ENCODE peak calls at places on chromosomes 3 and 15, in nine cellular contexts. One of them, this sample, is unnamed.

GRCh38 chr3:160921020-160921635 is 165.1 kb downstream of the PPM1L start:
- DNase-seq in pancreas: no peak
- DNase-seq in psoas muscle: peak; percentile 14
- DNase-seq in cardiac muscle cell: peak; percentile 64
- DNase-seq in mammary epithelial cell: peak; percentile 8
- DNase-seq in SJSA1: peak; percentile 44
- DNase-seq in suprapubic skin: no peak
- DNase-seq in neuronal stem cell: no peak
- DNase-seq in upper lobe of right lung: no peak
- DNase-seq in this sample: peak; percentile 27

GRCh38 chr3:45010718-45011355 is 15.3 kb upstream of the CLEC3B start:
- DNase-seq in pancreas: no peak
- DNase-seq in upper lobe of right lung: no peak
- DNase-seq in SJSA1: peak; percentile 90
- DNase-seq in suprapubic skin: no peak
- DNase-seq in neuronal stem cell: no peak
- DNase-seq in cardiac muscle cell: peak; percentile 57
- DNase-seq in psoas muscle: no peak
- DNase-seq in mammary epithelial cell: peak; percentile 77
- DNase-seq in this sample: no peak

GRCh38 chr15:88613074-88613944 is 7.8 kb upstream of the AEN start:
- DNase-seq in SJSA1: no peak
- DNase-seq in psoas muscle: no peak
- DNase-seq in cardiac muscle cell: peak; percentile 45
- DNase-seq in neuronal stem cell: no peak
- DNase-seq in pancreas: no peak
- DNase-seq in suprapubic skin: no peak
- DNase-seq in upper lobe of right lung: no peak
- DNase-seq in mammary epithelial cell: no peak
- DNase-seq in this sample: no peak

GRCh38 chr3:52154135-52155094 is at the start of gene POC1A:
- DNase-seq in pancreas: peak; percentile 97
- DNase-seq in cardiac muscle cell: peak; percentile 99
- DNase-seq in SJSA1: peak; percentile 95
- DNase-seq in upper lobe of right lung: peak; percentile 97
- DNase-seq in psoas muscle: peak; percentile 96
- DNase-seq in neuronal stem cell: peak; percentile 91
- DNase-seq in mammary epithelial cell: peak; percentile 97
- DNase-seq in suprapubic skin: peak; percentile 99
- DNase-seq in this sample: peak; percentile 97

GRCh38 chr3:128334086-128334650 is 132.5 kb downstream of the DNAJB8 start:
- DNase-seq in upper lobe of right lung: peak; percentile 33
- DNase-seq in SJSA1: no peak
- DNase-seq in suprapubic skin: no peak
- DNase-seq in cardiac muscle cell: no peak
- DNase-seq in psoas muscle: no peak
- DNase-seq in pancreas: no peak
- DNase-seq in neuronal stem cell: no peak
- DNase-seq in mammary epithelial cell: no peak
- DNase-seq in this sample: no peak

GRCh38 chr3:73511555-73511954 is 113.2 kb downstream of the PDZRN3 start:
- DNase-seq in suprapubic skin: no peak
- DNase-seq in mammary epithelial cell: no peak
- DNase-seq in cardiac muscle cell: no peak
- DNase-seq in neuronal stem cell: no peak
- DNase-seq in SJSA1: no peak
- DNase-seq in psoas muscle: no peak
- DNase-seq in pancreas: no peak
- DNase-seq in upper lobe of right lung: no peak
- DNase-seq in this sample: no peak

GRCh38 chr3:142614059-142614626 is 17.9 kb downstream of the PLS1 start:
- DNase-seq in suprapubic skin: no peak
- DNase-seq in pancreas: no peak
- DNase-seq in psoas muscle: no peak
- DNase-seq in upper lobe of right lung: no peak
- DNase-seq in cardiac muscle cell: no peak
- DNase-seq in mammary epithelial cell: no peak
- DNase-seq in SJSA1: no peak
- DNase-seq in neuronal stem cell: no peak
- DNase-seq in this sample: no peak

GRCh38 chr15:85168642-85169173 is 187.1 kb downstream of the PDE8A start:
- DNase-seq in neuronal stem cell: peak; percentile 18
- DNase-seq in SJSA1: no peak
- DNase-seq in mammary epithelial cell: peak; percentile 71
- DNase-seq in cardiac muscle cell: peak; percentile 21
- DNase-seq in upper lobe of right lung: peak; percentile 83
- DNase-seq in psoas muscle: no peak
- DNase-seq in pancreas: peak; percentile 64
- DNase-seq in suprapubic skin: no peak
- DNase-seq in this sample: no peak

GRCh38 chr15:50876989-50877360 is 31.5 kb upstream of the AP4E1 start:
- DNase-seq in pancreas: peak; percentile 47
- DNase-seq in psoas muscle: peak; percentile 29
- DNase-seq in suprapubic skin: peak; percentile 80
- DNase-seq in upper lobe of right lung: no peak
- DNase-seq in neuronal stem cell: peak; percentile 87
- DNase-seq in cardiac muscle cell: peak; percentile 95
- DNase-seq in mammary epithelial cell: peak; percentile 79
- DNase-seq in SJSA1: peak; percentile 81
- DNase-seq in this sample: peak; percentile 72

GRCh38 chr3:77373619-77374018 is 333.7 kb downstream of the ROBO2 start:
- DNase-seq in psoas muscle: no peak
- DNase-seq in pancreas: no peak
- DNase-seq in suprapubic skin: no peak
- DNase-seq in upper lobe of right lung: no peak
- DNase-seq in neuronal stem cell: no peak
- DNase-seq in mammary epithelial cell: no peak
- DNase-seq in SJSA1: no peak
- DNase-seq in cardiac muscle cell: no peak
- DNase-seq in this sample: no peak

GRCh38 chr3:59313365-59313764 is 263.5 kb upstream of the CFAP20DC start:
- DNase-seq in mammary epithelial cell: peak; percentile 26
- DNase-seq in SJSA1: no peak
- DNase-seq in neuronal stem cell: no peak
- DNase-seq in upper lobe of right lung: peak; percentile 69
- DNase-seq in pancreas: peak; percentile 43
- DNase-seq in psoas muscle: peak; percentile 15
- DNase-seq in suprapubic skin: no peak
- DNase-seq in cardiac muscle cell: peak; percentile 63
- DNase-seq in this sample: peak; percentile 70

GRCh38 chr3:123632161-123632655 is 47.4 kb upstream of the HACD2 start:
- DNase-seq in neuronal stem cell: no peak
- DNase-seq in upper lobe of right lung: no peak
- DNase-seq in mammary epithelial cell: no peak
- DNase-seq in suprapubic skin: no peak
- DNase-seq in cardiac muscle cell: peak; percentile 86
- DNase-seq in SJSA1: no peak
- DNase-seq in psoas muscle: no peak
- DNase-seq in pancreas: no peak
- DNase-seq in this sample: no peak

GRCh38 chr15:52436971-52437370 is 91.7 kb downstream of the MYO5A start:
- DNase-seq in psoas muscle: no peak
- DNase-seq in upper lobe of right lung: no peak
- DNase-seq in pancreas: no peak
- DNase-seq in suprapubic skin: no peak
- DNase-seq in mammary epithelial cell: no peak
- DNase-seq in neuronal stem cell: no peak
- DNase-seq in SJSA1: no peak
- DNase-seq in cardiac muscle cell: no peak
- DNase-seq in this sample: no peak

GRCh38 chr3:139522421-139522820 is 17.1 kb downstream of the RBP1 start:
- DNase-seq in SJSA1: peak; percentile 15
- DNase-seq in pancreas: no peak
- DNase-seq in neuronal stem cell: no peak
- DNase-seq in upper lobe of right lung: no peak
- DNase-seq in psoas muscle: no peak
- DNase-seq in mammary epithelial cell: no peak
- DNase-seq in suprapubic skin: no peak
- DNase-seq in cardiac muscle cell: no peak
- DNase-seq in this sample: no peak

GRCh38 chr3:145864336-145864735 is 296.6 kb downstream of the PLOD2 start:
- DNase-seq in upper lobe of right lung: no peak
- DNase-seq in neuronal stem cell: no peak
- DNase-seq in mammary epithelial cell: no peak
- DNase-seq in cardiac muscle cell: no peak
- DNase-seq in pancreas: no peak
- DNase-seq in suprapubic skin: no peak
- DNase-seq in SJSA1: no peak
- DNase-seq in psoas muscle: no peak
- DNase-seq in this sample: no peak

GRCh38 chr3:34361921-34362320 is 563.5 kb downstream of the PDCD6IP start:
- DNase-seq in psoas muscle: no peak
- DNase-seq in suprapubic skin: no peak
- DNase-seq in SJSA1: no peak
- DNase-seq in pancreas: no peak
- DNase-seq in cardiac muscle cell: no peak
- DNase-seq in neuronal stem cell: no peak
- DNase-seq in mammary epithelial cell: no peak
- DNase-seq in upper lobe of right lung: no peak
- DNase-seq in this sample: no peak

GRCh38 chr15:43204016-43204901 is 16.6 kb downstream of the EPB42 start:
- DNase-seq in mammary epithelial cell: peak; percentile 58
- DNase-seq in suprapubic skin: no peak
- DNase-seq in SJSA1: peak; percentile 68
- DNase-seq in cardiac muscle cell: peak; percentile 63
- DNase-seq in pancreas: no peak
- DNase-seq in upper lobe of right lung: no peak
- DNase-seq in neuronal stem cell: no peak
- DNase-seq in psoas muscle: peak; percentile 44
- DNase-seq in this sample: no peak

GRCh38 chr3:38376098-38376816 is 29.7 kb downstream of the XYLB start:
- DNase-seq in SJSA1: no peak
- DNase-seq in cardiac muscle cell: no peak
- DNase-seq in mammary epithelial cell: no peak
- DNase-seq in suprapubic skin: peak; percentile 62
- DNase-seq in pancreas: no peak
- DNase-seq in neuronal stem cell: no peak
- DNase-seq in psoas muscle: no peak
- DNase-seq in upper lobe of right lung: no peak
- DNase-seq in this sample: no peak
- H3K27ac ChIP-seq in SJSA1: no peak overlapping the region
- H3K27ac ChIP-seq in cardiac muscle cell: no peak overlapping the region
- H3K27ac ChIP-seq in mammary epithelial cell: no peak overlapping the region
- H3K27ac ChIP-seq in suprapubic skin: no peak overlapping the region
- H3K27ac ChIP-seq in pancreas: no peak overlapping the region
- H3K27ac ChIP-seq in neuronal stem cell: no peak overlapping the region
- H3K27ac ChIP-seq in psoas muscle: no peak overlapping the region
- H3K27ac ChIP-seq in upper lobe of right lung: no peak overlapping the region
- H3K27ac ChIP-seq in this sample: no peak overlapping the region

GRCh38 chr15:40093224-40093842 is 15.3 kb downstream of the BMF start:
- DNase-seq in psoas muscle: no peak
- DNase-seq in neuronal stem cell: no peak
- DNase-seq in mammary epithelial cell: no peak
- DNase-seq in SJSA1: no peak
- DNase-seq in cardiac muscle cell: no peak
- DNase-seq in upper lobe of right lung: peak; percentile 58
- DNase-seq in suprapubic skin: no peak
- DNase-seq in pancreas: no peak
- DNase-seq in this sample: no peak
- H3K4me1 ChIP-seq in psoas muscle: peaks cover 91% of the 10 kb centered on the region
- H3K4me1 ChIP-seq in neuronal stem cell: peaks cover 52% of the 10 kb centered on the region
- H3K4me1 ChIP-seq in mammary epithelial cell: no peaks in the 10 kb centered on the region
- H3K4me1 ChIP-seq in SJSA1: peaks cover 71% of the 10 kb centered on the region
- H3K4me1 ChIP-seq in cardiac muscle cell: peaks cover 70% of the 10 kb centered on the region
- H3K4me1 ChIP-seq in upper lobe of right lung: peaks cover 76% of the 10 kb centered on the region
- H3K4me1 ChIP-seq in suprapubic skin: peaks cover 77% of the 10 kb centered on the region
- H3K4me1 ChIP-seq in pancreas: peaks cover 48% of the 10 kb centered on the region
- H3K4me1 ChIP-seq in this sample: peaks cover 66% of the 10 kb centered on the region

GRCh38 chr15:73922186-73923151 is 3.8 kb upstream of the LOXL1 start:
- DNase-seq in neuronal stem cell: no peak
- DNase-seq in psoas muscle: no peak
- DNase-seq in upper lobe of right lung: no peak
- DNase-seq in SJSA1: no peak
- DNase-seq in pancreas: no peak
- DNase-seq in cardiac muscle cell: peak; percentile 92
- DNase-seq in mammary epithelial cell: no peak
- DNase-seq in suprapubic skin: no peak
- DNase-seq in this sample: peak; percentile 68

GRCh38 chr15:73921257-73921890 is 4.9 kb upstream of the LOXL1 start:
- DNase-seq in SJSA1: no peak
- DNase-seq in cardiac muscle cell: no peak
- DNase-seq in upper lobe of right lung: no peak
- DNase-seq in neuronal stem cell: no peak
- DNase-seq in suprapubic skin: no peak
- DNase-seq in pancreas: no peak
- DNase-seq in mammary epithelial cell: no peak
- DNase-seq in psoas muscle: no peak
- DNase-seq in this sample: peak; percentile 79

GRCh38 chr15:73924258-73924921 is 1.9 kb upstream of the LOXL1 start:
- DNase-seq in psoas muscle: peak; percentile 41
- DNase-seq in pancreas: no peak
- DNase-seq in neuronal stem cell: no peak
- DNase-seq in SJSA1: no peak
- DNase-seq in cardiac muscle cell: peak; percentile 89
- DNase-seq in suprapubic skin: no peak
- DNase-seq in upper lobe of right lung: no peak
- DNase-seq in mammary epithelial cell: peak; percentile 64
- DNase-seq in this sample: no peak

GRCh38 chr15:73923156-73923487 is 3.1 kb upstream of the LOXL1 start:
- DNase-seq in suprapubic skin: no peak
- DNase-seq in mammary epithelial cell: no peak
- DNase-seq in upper lobe of right lung: no peak
- DNase-seq in pancreas: no peak
- DNase-seq in SJSA1: no peak
- DNase-seq in psoas muscle: no peak
- DNase-seq in neuronal stem cell: no peak
- DNase-seq in cardiac muscle cell: no peak
- DNase-seq in this sample: peak; percentile 16

DNA sequence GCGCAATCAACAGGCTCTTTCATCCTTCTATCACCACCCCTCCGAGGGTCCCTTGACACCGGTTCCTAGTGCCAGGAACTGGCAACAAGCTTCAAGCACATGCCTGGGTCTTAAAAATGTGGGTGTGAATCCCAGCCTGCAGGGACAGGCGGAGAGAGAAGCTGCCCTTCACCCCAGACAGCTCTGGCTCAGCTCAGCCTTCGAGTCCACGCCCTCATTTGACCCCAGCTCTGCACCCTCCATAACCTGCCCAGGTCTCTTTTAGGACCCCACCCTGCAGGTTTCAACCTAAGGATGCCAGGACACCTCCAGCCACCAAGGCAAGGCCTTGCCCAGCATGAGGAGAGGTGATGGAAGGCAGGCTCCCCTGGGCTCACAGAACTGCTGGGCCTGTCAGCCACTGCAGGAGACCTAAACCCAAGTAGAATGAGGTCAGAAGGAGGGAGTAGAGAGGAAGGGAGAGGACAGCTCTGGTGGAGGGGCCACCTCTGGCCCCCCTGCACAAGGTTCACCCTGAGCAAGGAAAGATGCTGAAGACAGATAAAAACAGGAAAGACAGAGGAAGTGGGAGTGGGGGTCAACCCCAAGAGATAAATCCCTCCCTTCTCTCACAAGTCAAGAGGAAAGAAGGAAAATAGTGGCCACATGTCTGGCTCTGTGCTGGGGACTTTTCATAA is 2.6 kb upstream of the LOXL1 start:
- DNase-seq in mammary epithelial cell: no peak
- DNase-seq in pancreas: no peak
- DNase-seq in neuronal stem cell: no peak
- DNase-seq in upper lobe of right lung: no peak
- DNase-seq in psoas muscle: no peak
- DNase-seq in cardiac muscle cell: no peak
- DNase-seq in suprapubic skin: no peak
- DNase-seq in SJSA1: no peak
- DNase-seq in this sample: no peak
- H3K27ac ChIP-seq in mammary epithelial cell: no peak overlapping the region
- H3K27ac ChIP-seq in pancreas: no peak overlapping the region
- H3K27ac ChIP-seq in neuronal stem cell: no peak overlapping the region
- H3K27ac ChIP-seq in upper lobe of right lung: peak overlapping the region; percentile 52
- H3K27ac ChIP-seq in psoas muscle: peak overlapping the region; percentile 56
- H3K27ac ChIP-seq in cardiac muscle cell: peak overlapping the region; percentile 32
- H3K27ac ChIP-seq in suprapubic skin: peak overlapping the region; percentile 57
- H3K27ac ChIP-seq in SJSA1: peak overlapping the region; percentile 11
- H3K27ac ChIP-seq in this sample: peak overlapping the region; percentile 83

GRCh38 chr3:183172051-183172639 is 9.6 kb upstream of the LAMP3 start:
- DNase-seq in cardiac muscle cell: no peak
- DNase-seq in neuronal stem cell: no peak
- DNase-seq in mammary epithelial cell: no peak
- DNase-seq in pancreas: no peak
- DNase-seq in upper lobe of right lung: no peak
- DNase-seq in psoas muscle: no peak
- DNase-seq in SJSA1: no peak
- DNase-seq in suprapubic skin: no peak
- DNase-seq in this sample: no peak
- H3K4me1 ChIP-seq in cardiac muscle cell: no peaks in the 10 kb centered on the region
- H3K4me1 ChIP-seq in neuronal stem cell: peaks cover 3% of the 10 kb centered on the region
- H3K4me1 ChIP-seq in mammary epithelial cell: no peaks in the 10 kb centered on the region
- H3K4me1 ChIP-seq in pancreas: no peaks in the 10 kb centered on the region
- H3K4me1 ChIP-seq in upper lobe of right lung: no peaks in the 10 kb centered on the region
- H3K4me1 ChIP-seq in psoas muscle: no peaks in the 10 kb centered on the region
- H3K4me1 ChIP-seq in SJSA1: no peaks in the 10 kb centered on the region
- H3K4me1 ChIP-seq in suprapubic skin: no peaks in the 10 kb centered on the region
- H3K4me1 ChIP-seq in this sample: no peaks in the 10 kb centered on the region

This sample was measured in heart left ventricle.